ENCODE peak calls at places on chromosomes 3 and 15, in four cellular contexts. B is neural progenitor cell, I is GM06990, X is DND-41. Y is an unnamed sample.

GRCh38 chr15:65818927-65819562 is 27.0 kb upstream of the DENND4A start:
- DNase-seq in B (no peak), I (peak), X (no peak), Y (peak)

GRCh38 chr3:29576181-29576580 is 295.3 kb downstream of the RBMS3 start:
- DNase-seq in B (no peak), I (no peak), X (no peak), Y (no peak)

GRCh38 chr3:34016925-34017592 is 218.6 kb downstream of the PDCD6IP start:
- DNase-seq in B (no peak), I (no peak), X (peak), Y (no peak)

GRCh38 chr15:91099616-91100560 is at the start of gene SV2B:
- DNase-seq in B (peak), I (peak), X (no peak), Y (peak)

GRCh38 chr3:165643433-165643824 is 193.8 kb downstream of the BCHE start:
- DNase-seq in B (no peak), I (no peak), X (no peak), Y (no peak)

GRCh38 chr3:127656906-127657305 is 15.8 kb upstream of the ABTB1 start:
- DNase-seq in B (no peak), I (no peak), X (no peak), Y (no peak)

GRCh38 chr3:128069271-128069670 is 17.0 kb downstream of the SEC61A1 start:
- DNase-seq in B (no peak), I (no peak), X (no peak), Y (no peak)

GRCh38 chr3:105836533-105836932 is 32.3 kb downstream of the CBLB start:
- DNase-seq in B (no peak), I (peak), X (no peak), Y (peak)

GRCh38 chr15:70722266-70723123 is 40.9 kb downstream of the UACA start:
- DNase-seq in B (peak), I (no peak), X (no peak), Y (peak)

GRCh38 chr3:128318275-128318920 is 148.3 kb downstream of the DNAJB8 start:
- DNase-seq in B (no peak), I (no peak), X (no peak), Y (no peak)

GRCh38 chr3:148789156-148789555 is 38.5 kb upstream of the CPB1 start:
- DNase-seq in B (no peak), I (no peak), X (no peak), Y (no peak)

GRCh38 chr15:39282663-39283208 is 298.1 kb upstream of the THBS1 start:
- DNase-seq in B (no peak), I (no peak), X (no peak), Y (no peak)

GRCh38 chr15:23759964-23760363 is 72.9 kb upstream of the NDN start:
- DNase-seq in B (peak), I (no peak), X (no peak), Y (no peak)

GRCh38 chr3:150528359-150528797 is 17.9 kb downstream of the SERP1 start:
- DNase-seq in B (no peak), I (no peak), X (no peak), Y (peak)

GRCh38 chr3:112393360-112393728 is 60.4 kb downstream of the CD200 start:
- DNase-seq in B (no peak), I (no peak), X (no peak), Y (no peak)

GRCh38 chr3:133662256-133662773 is 574 bp upstream of the TOPBP1 start:
- DNase-seq in B (peak), I (peak), X (peak), Y (peak)
- TF ChIP-seq CTCF in B (no peak), I (no peak), X (peak), Y (no peak)

GRCh38 chr3:100761211-100761921 is 52.1 kb downstream of the TFG start:
- DNase-seq in B (peak), I (no peak), X (peak), Y (peak)
- TF ChIP-seq CTCF in B (peak), I (peak), X (peak), Y (no peak)

GRCh38 chr3:107153981-107154380 is 223.3 kb upstream of the CCDC54 start:
- DNase-seq in B (no peak), I (no peak), X (no peak), Y (no peak)
- TF ChIP-seq CTCF in B (no peak), I (no peak), X (no peak), Y (no peak)

GRCh38 chr3:169929830-169930519 is 18.6 kb downstream of the SAMD7 start:
- DNase-seq in B (no peak), I (no peak), X (no peak), Y (peak)
- TF ChIP-seq CTCF in B (no peak), I (peak), X (peak), Y (no peak)

GRCh38 chr3:31453430-31453829 is 79.3 kb upstream of the STT3B start:
- DNase-seq in B (no peak), I (no peak), X (no peak), Y (no peak)

GRCh38 chr3:31452495-31453106 is 80.1 kb upstream of the STT3B start:
- DNase-seq in B (no peak), I (no peak), X (no peak), Y (no peak)

GRCh38 chr3:31450345-31450744 is 82.4 kb upstream of the STT3B start:
- DNase-seq in B (no peak), I (no peak), X (no peak), Y (no peak)

GRCh38 chr3:31456373-31456772 is 76.4 kb upstream of the STT3B start:
- DNase-seq in B (no peak), I (no peak), X (no peak), Y (no peak)

GRCh38 chr3:31455524-31455923 is 77.2 kb upstream of the STT3B start:
- DNase-seq in B (no peak), I (no peak), X (no peak), Y (no peak)
- TF ChIP-seq CTCF in B (no peak), I (no peak), X (no peak), Y (no peak)

GRCh38 chr3:9841015-9841414 is 2.8 kb downstream of the RPUSD3 start:
- DNase-seq in B (no peak), I (no peak), X (no peak), Y (no peak)

GRCh38 chr3:9834520-9835380 is 9.1 kb downstream of the RPUSD3 start:
- DNase-seq in B (no peak), I (no peak), X (no peak), Y (no peak)

GRCh38 chr3:9837701-9838582 is 5.9 kb downstream of the RPUSD3 start:
- DNase-seq in B (no peak), I (no peak), X (no peak), Y (no peak)

GRCh38 chr3:9843715-9844438 is at the start of gene RPUSD3:
- DNase-seq in B (peak), I (peak), X (peak), Y (peak)

DNA sequence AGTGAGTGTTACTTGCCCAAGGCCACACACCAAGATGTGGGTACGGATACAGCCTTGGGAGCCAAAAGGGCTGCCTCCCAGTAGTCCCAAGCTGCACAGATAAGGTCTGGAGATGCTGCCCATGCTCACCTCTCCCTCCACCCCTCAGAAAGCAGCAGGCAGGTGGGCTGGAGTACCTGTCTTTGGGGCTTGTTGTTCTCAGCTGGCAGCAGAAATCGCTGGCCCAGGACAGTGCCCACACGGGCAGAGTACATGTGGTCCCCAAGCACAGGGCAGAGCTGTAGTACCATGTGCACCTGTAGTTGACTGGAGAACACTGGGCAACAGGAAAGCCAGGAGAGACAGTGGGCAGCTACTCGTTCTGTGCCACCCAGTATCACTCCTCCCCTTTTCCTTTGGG is 5.0 kb downstream of the RPUSD3 start:
- DNase-seq in B (no peak), I (no peak), X (no peak), Y (no peak)
- TF ChIP-seq CTCF in B (no peak), I (no peak), X (no peak), Y (no peak)

GRCh38 chr3:113533534-113533892 is 1.2 kb downstream of the SIDT1 start:
- DNase-seq in B (no peak), I (no peak), X (peak), Y (peak)

GRCh38 chr3:113537155-113537554 is 4.8 kb downstream of the SIDT1 start:
- DNase-seq in B (no peak), I (no peak), X (no peak), Y (no peak)

GRCh38 chr3:113536627-113537101 is 4.3 kb downstream of the SIDT1 start:
- DNase-seq in B (no peak), I (no peak), X (no peak), Y (no peak)

GRCh38 chr3:113534365-113534764 is 2.0 kb downstream of the SIDT1 start:
- DNase-seq in B (no peak), I (no peak), X (peak), Y (no peak)

DNA sequence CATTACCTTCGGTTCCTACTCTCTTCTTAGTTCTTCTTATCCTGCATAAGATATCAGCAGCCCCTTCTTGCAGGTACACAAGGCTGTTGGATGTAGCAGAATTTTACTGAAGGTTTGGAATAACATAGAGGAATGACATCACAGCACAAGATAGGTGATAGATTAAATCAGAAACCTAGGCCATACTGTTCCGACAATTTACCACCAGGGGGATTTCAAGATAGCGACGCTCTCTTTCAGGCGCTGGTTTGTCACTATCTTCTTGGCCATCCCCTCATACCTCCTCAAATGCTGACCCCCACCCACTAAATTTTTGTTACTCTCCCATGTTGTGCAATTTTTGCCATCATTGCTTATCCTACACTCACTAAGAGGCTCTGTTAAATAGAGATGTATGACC is 3.5 kb downstream of the SIDT1 start:
- DNase-seq in B (peak), I (no peak), X (no peak), Y (no peak)
- TF ChIP-seq CTCF in B (peak), I (peak), X (peak), Y (no peak)

DNA sequence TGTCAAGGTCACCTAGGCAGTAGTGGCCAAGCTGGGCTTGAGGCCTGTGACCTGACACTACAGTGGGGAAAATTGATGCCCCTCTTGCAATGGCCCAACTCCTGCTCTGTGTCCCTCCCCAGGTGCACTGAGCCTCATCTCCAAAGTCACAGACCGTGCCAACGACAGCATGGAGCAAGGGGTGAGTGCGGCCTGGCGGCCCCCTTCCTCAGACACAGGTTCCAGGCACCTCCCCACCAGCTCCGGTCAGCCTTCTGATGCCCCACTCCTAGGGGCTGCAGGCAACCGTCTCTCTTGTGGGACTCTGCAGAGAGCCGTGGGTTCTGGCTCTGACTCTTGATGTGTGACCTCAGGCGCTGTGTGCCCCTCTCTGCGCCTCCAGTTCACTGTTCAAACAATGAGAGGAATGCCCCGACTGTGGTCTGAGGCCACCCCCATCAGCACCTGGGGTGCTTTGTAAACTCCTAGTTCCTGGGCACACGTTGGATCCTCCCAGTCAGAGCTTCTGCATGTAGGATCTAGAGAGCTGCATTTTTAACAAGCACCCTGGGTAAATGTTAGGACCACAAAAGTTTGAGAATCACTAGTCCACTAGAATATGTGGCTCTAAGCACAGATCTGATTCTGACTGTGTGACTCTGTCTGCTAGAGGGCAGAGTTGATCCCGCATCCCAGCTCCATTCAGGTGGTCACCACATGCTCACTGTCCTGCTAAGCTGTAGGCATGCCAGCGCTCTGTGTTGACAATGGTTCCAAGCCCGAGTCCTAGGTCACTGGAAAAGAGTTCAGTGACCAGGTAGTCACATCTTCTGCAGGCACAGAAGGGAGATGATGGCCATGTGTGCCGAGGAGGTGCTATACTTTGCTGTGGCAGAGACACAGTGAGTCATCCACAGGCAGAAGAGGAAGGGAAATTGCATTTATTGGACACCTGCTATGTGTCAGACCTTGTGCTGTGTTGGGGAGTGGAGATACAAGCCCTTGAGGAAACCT is 46.2 kb upstream of the NR2C2 start:
- DNase-seq in B (no peak), I (no peak), X (no peak), Y (no peak)
- TF ChIP-seq CTCF in B (peak), I (no peak), X (no peak), Y (no peak)

GRCh38 chr3:87509401-87509800 is 233.0 kb upstream of the POU1F1 start:
- DNase-seq in B (peak), I (no peak), X (no peak), Y (no peak)

GRCh38 chr3:87501076-87501475 is 224.7 kb upstream of the POU1F1 start:
- DNase-seq in B (no peak), I (no peak), X (no peak), Y (no peak)

GRCh38 chr3:87498358-87499080 is 222.1 kb upstream of the POU1F1 start:
- DNase-seq in B (no peak), I (no peak), X (no peak), Y (no peak)

GRCh38 chr3:87507753-87508152 is 231.4 kb upstream of the POU1F1 start:
- DNase-seq in B (no peak), I (no peak), X (no peak), Y (no peak)

DNA sequence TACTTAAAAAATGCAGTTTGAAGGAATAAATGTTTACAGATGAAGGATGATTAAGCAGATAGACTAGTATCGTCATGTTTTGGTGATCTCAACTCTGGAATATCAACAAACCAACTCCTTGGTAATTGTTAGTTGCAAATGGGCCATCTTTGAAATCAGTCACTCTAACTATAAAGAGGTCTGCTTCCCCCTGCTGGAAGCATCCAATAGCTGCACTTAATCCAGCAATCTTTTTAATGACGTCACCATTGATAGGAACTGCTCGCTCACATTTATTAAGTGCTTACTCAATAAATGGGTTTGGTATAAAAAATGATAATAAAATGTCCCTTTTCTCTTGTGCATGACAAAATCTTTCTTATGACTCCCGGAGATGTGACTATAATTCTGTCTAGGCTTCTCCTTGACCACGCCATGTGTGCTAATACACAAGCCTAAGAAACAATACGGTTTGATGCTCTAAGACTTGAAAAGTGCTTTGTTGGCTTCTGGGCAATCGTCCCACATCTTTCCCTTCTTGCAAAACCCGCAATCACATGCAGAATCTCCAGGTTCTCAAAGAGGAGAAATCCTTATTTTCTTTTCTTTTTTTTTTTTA is 227.6 kb upstream of the POU1F1 start:
- DNase-seq in B (peak), I (no peak), X (peak), Y (peak)
- TF ChIP-seq CTCF in B (peak), I (peak), X (peak), Y (peak)